ENCODE peak calls at places on chromosomes 16 and 17, in nine cellular contexts. U is HCEC 1CT; S is activated effector memory CD4-positive, alpha-beta T cell treated with Interleukin-2 at 50 U/mL for 16 hours; B is CD4-positive, CD25-positive, alpha-beta regulatory T cell; Z is LoVo; A is KBM-7; L is AG08396; C is GM23248; W is uterus. V is an unnamed sample.

GRCh38 chr17:37614391-37614790 is 5.2 kb upstream of the SYNRG start:
- DNase-seq in S (no peak), A (no peak), C (peak; percentile 96), U (peak; percentile 86), L (peak; percentile 58), W (no peak), B (no peak), Z (no peak), V (peak; percentile 94)

GRCh38 chr16:75043175-75043937 is 44.5 kb downstream of the ZNRF1 start:
- DNase-seq in C (no peak), B (no peak), A (peak; percentile 94), W (no peak), U (no peak), Z (no peak), L (no peak), S (no peak), V (no peak)

GRCh38 chr17:34076743-34077631 is 178.1 kb upstream of the CCL2 start:
- DNase-seq in U (no peak), C (peak; percentile 7), B (no peak), W (no peak), Z (no peak), A (no peak), L (no peak), S (no peak), V (no peak)

GRCh38 chr17:7045492-7046126 is 1.7 kb upstream of the SLC16A11 start:
- DNase-seq in Z (peak; percentile 79), A (peak; percentile 76), C (peak; percentile 81), S (no peak), B (peak; percentile 90), W (no peak), L (peak; percentile 71), U (peak; percentile 59), V (peak; percentile 82)

GRCh38 chr17:16328997-16329396 is 24.3 kb downstream of the CENPV start:
- DNase-seq in Z (no peak), L (no peak), W (no peak), S (no peak), U (no peak), C (peak; percentile 10), A (no peak), B (no peak), V (peak; percentile 26)

GRCh38 chr16:80041399-80041798 is 440.9 kb upstream of the MAF start:
- DNase-seq in W (no peak), Z (no peak), A (no peak), U (no peak), C (peak; percentile 2), B (no peak), L (no peak), S (no peak), V (no peak)

GRCh38 chr16:1371054-1371978 is 19.6 kb downstream of the GNPTG start:
- DNase-seq in S (no peak), Z (no peak), C (no peak), U (no peak), B (no peak), A (no peak), W (no peak), L (no peak), V (no peak)

GRCh38 chr17:38747385-38748328 is 479 bp downstream of the PCGF2 start:
- DNase-seq in A (no peak), U (peak; percentile 15), W (peak; percentile 68), S (no peak), B (no peak), L (peak; percentile 51), Z (no peak), C (peak; percentile 57), V (peak; percentile 42)

GRCh38 chr17:31859487-31860008 is 504 bp upstream of the COPRS start:
- DNase-seq in S (no peak), U (no peak), L (no peak), A (no peak), Z (no peak), B (no peak), C (no peak), W (no peak), V (no peak)

GRCh38 chr16:72013389-72013788 is 4.8 kb downstream of the DHODH start:
- DNase-seq in W (peak; percentile 43), S (no peak), A (no peak), L (no peak), B (peak; percentile 26), U (no peak), Z (no peak), C (peak; percentile 31), V (peak; percentile 7)

GRCh38 chr16:66485361-66485760 is 58.3 kb downstream of the BEAN1 start:
- DNase-seq in Z (no peak), B (no peak), U (no peak), W (peak; percentile 7), L (no peak), C (no peak), A (no peak), S (no peak), V (no peak)

GRCh38 chr16:83898463-83899271 is at the start of gene MLYCD:
- DNase-seq in U (peak; percentile 31), A (peak; percentile 64), B (peak; percentile 78), Z (peak; percentile 85), W (peak; percentile 89), L (peak; percentile 97), C (peak; percentile 90), S (peak; percentile 66), V (peak; percentile 80)

GRCh38 chr16:77290451-77291110 is 91.4 kb downstream of the SYCE1L start:
- DNase-seq in L (no peak), U (peak; percentile 37), W (no peak), S (no peak), C (peak; percentile 83), B (no peak), A (no peak), Z (no peak), V (peak; percentile 9)

GRCh38 chr17:73595068-73595865 is 49.0 kb downstream of the SDK2 start:
- DNase-seq in S (no peak), Z (no peak), W (no peak), A (peak; percentile 12), C (no peak), L (no peak), B (peak; percentile 6), U (no peak), V (no peak)

GRCh38 chr17:78903101-78903779 is at the start of gene CEP295NL:
- DNase-seq in C (peak; percentile 78), U (no peak), Z (no peak), L (peak; percentile 63), S (no peak), A (no peak), W (no peak), B (no peak), V (peak; percentile 53)

GRCh38 chr17:3049705-3050295 is 13.6 kb downstream of the OR1D5 start:
- DNase-seq in C (peak; percentile 24), B (no peak), S (no peak), Z (no peak), U (no peak), W (no peak), A (no peak), L (no peak), V (no peak)

GRCh38 chr17:82050761-82051641 is 610 bp downstream of the RFNG start:
- DNase-seq in C (peak; percentile 56), A (no peak), B (no peak), L (no peak), Z (no peak), W (no peak), U (no peak), S (no peak), V (no peak)

GRCh38 chr17:79090503-79091372 is 16.1 kb downstream of the ENGASE start:
- DNase-seq in B (no peak), S (no peak), L (peak; percentile 73), U (no peak), A (no peak), W (peak; percentile 44), Z (no peak), C (peak; percentile 44), V (no peak)

GRCh38 chr17:71899317-71899716 is 221.5 kb upstream of the SOX9 start:
- DNase-seq in A (no peak), C (peak; percentile 54), W (no peak), B (no peak), L (no peak), U (peak; percentile 64), S (no peak), Z (no peak), V (peak; percentile 92)

GRCh38 chr16:68069511-68070248 is 15.5 kb upstream of the NFATC3 start:
- DNase-seq in B (peak; percentile 84), W (no peak), C (no peak), L (no peak), S (peak; percentile 40), Z (no peak), U (no peak), A (peak; percentile 38), V (no peak)

GRCh38 chr16:84724619-84725307 is 25.0 kb downstream of the USP10 start:
- DNase-seq in L (no peak), S (no peak), A (peak; percentile 49), W (peak; percentile 42), U (peak; percentile 24), B (peak; percentile 70), Z (no peak), C (peak; percentile 46), V (peak; percentile 35)

GRCh38 chr17:50835563-50836231 is at the start of gene WFIKKN2:
- DNase-seq in W (no peak), A (no peak), C (no peak), Z (no peak), U (no peak), S (no peak), L (no peak), B (peak; percentile 11), V (no peak)

GRCh38 chr17:79810138-79811027 is 13.5 kb upstream of the CBX8 start:
- DNase-seq in C (peak; percentile 86), W (peak; percentile 53), A (peak; percentile 79), U (peak; percentile 88), B (peak; percentile 88), Z (peak; percentile 84), S (peak; percentile 61), L (peak; percentile 92), V (peak; percentile 61)

GRCh38 chr17:77208217-77208808 is 67.5 kb downstream of the SEC14L1 start:
- DNase-seq in A (peak; percentile 23), B (no peak), Z (no peak), W (peak; percentile 46), U (peak; percentile 3), L (peak; percentile 74), C (peak; percentile 82), S (no peak), V (peak; percentile 48)

GRCh38 chr16:33877-34707 is 19.3 kb downstream of the POLR3K start:
- DNase-seq in Z (no peak), A (no peak), C (no peak), S (no peak), L (no peak), U (no peak), W (no peak), B (no peak), V (no peak)

GRCh38 chr16:85902366-85903155 is 3.6 kb downstream of the IRF8 start:
- DNase-seq in A (no peak), C (no peak), U (no peak), W (no peak), Z (no peak), B (peak; percentile 50), S (peak; percentile 13), L (no peak), V (no peak)

GRCh38 chr17:74512041-74512440 is 19.2 kb downstream of the CD300LB start:
- DNase-seq in C (peak; percentile 94), L (no peak), B (no peak), U (no peak), A (no peak), Z (no peak), S (no peak), W (no peak), V (no peak)

GRCh38 chr16:71344315-71344905 is 14.1 kb upstream of the CALB2 start:
- DNase-seq in B (no peak), U (no peak), A (no peak), S (no peak), W (no peak), L (no peak), Z (no peak), C (no peak), V (no peak)

V was measured in ELR.